ENCODE peak calls at places on chromosome 3, in seven cellular contexts. B, N, Z, A, S, G and L are unnamed samples.

GRCh38 chr3:10552631-10552943 is 47.2 kb upstream of the ATP2B2 start:
- DNase-seq in B (peak; percentile 28), N (no peak), Z (no peak), A (no peak), S (peak; percentile 24), G (no peak), L (no peak)

GRCh38 chr3:52471371-52472238 is 16.2 kb downstream of the NISCH start:
- DNase-seq in B (peak; percentile 47), N (peak; percentile 69), Z (peak; percentile 73), A (peak; percentile 37), S (peak; percentile 43), G (peak; percentile 67), L (peak; percentile 67)

GRCh38 chr3:114893361-114893760 is 253.7 kb downstream of the ZBTB20 start:
- DNase-seq in B (no peak), N (no peak), Z (no peak), A (no peak), S (no peak), G (no peak), L (no peak)

GRCh38 chr3:124333931-124334640 is 342.2 kb upstream of the ROPN1 start:
- DNase-seq in B (no peak), N (no peak), Z (no peak), A (no peak), S (no peak), G (no peak), L (no peak)

GRCh38 chr3:59192473-59192872 is 142.6 kb upstream of the CFAP20DC start:
- DNase-seq in B (no peak), N (peak; percentile 25), Z (no peak), A (no peak), S (no peak), G (no peak), L (peak; percentile 26)

GRCh38 chr3:31581660-31582059 is 48.9 kb downstream of the STT3B start:
- DNase-seq in B (no peak), N (peak; percentile 11), Z (no peak), A (no peak), S (no peak), G (no peak), L (no peak)

GRCh38 chr3:87135412-87135811 is 91.7 kb upstream of the CHMP2B start:
- DNase-seq in B (no peak), N (no peak), Z (no peak), A (no peak), S (no peak), G (no peak), L (no peak)

GRCh38 chr3:192566706-192567290 is 160.5 kb downstream of the FGF12 start:
- DNase-seq in B (peak; percentile 73), N (peak; percentile 90), Z (peak; percentile 83), A (peak; percentile 83), S (peak; percentile 68), G (peak; percentile 50), L (peak; percentile 74)

GRCh38 chr3:190252080-190252479 is 70.2 kb downstream of the CLDN1 start:
- DNase-seq in B (no peak), N (peak; percentile 71), Z (no peak), A (no peak), S (no peak), G (no peak), L (peak; percentile 81)

GRCh38 chr3:39433642-39434041 is 27.1 kb downstream of the RPSA start:
- DNase-seq in B (no peak), N (peak; percentile 72), Z (no peak), A (no peak), S (no peak), G (no peak), L (no peak)